ENCODE peak calls at places on chromosomes 7 and 10, in nine cellular contexts. T is lower lobe of right lung; H is natural killer cell; V is activated CD8-positive, alpha-beta memory T cell treated with anti-CD3 and anti-CD28 coated beads for 4 hours; N is activated naive CD8-positive, alpha-beta T cell treated with anti-CD3 and anti-CD28 coated beads, Interleukin-2, amount 50 U/mL, for 24 hours; O is stimulated activated CD4-positive, alpha-beta T cell treated with anti-CD3 and anti-CD28 coated beads, Interleukin-15, amount 100 ng/mL, for 1 hour; W is GM23338; K is breast epithelium; A is mesothelial cell of epicardium. X is an unnamed sample.

GRCh38 chr7:128879939-128880746 is 17.5 kb downstream of the ATP6V1F start:
- DNase-seq in T (peak), H (no peak), V (no peak), N (no peak), O (no peak), W (peak), K (peak), A (peak), X (peak)

GRCh38 chr10:21526952-21527633 is 1.6 kb upstream of the SKIDA1 start:
- DNase-seq in T (peak), H (peak), V (no peak), N (peak), O (no peak), W (peak), K (no peak), A (peak), X (peak)

GRCh38 chr10:80493482-80494021 is 39.4 kb downstream of the TSPAN14 start:
- DNase-seq in T (no peak), H (no peak), V (no peak), N (no peak), O (no peak), W (no peak), K (no peak), A (no peak), X (no peak)

GRCh38 chr7:138848056-138848975 is 50.3 kb upstream of the ATP6V0A4 start:
- DNase-seq in T (no peak), H (no peak), V (no peak), N (no peak), O (no peak), W (no peak), K (no peak), A (no peak), X (no peak)

GRCh38 chr10:132397036-132397541 is at the start of gene PWWP2B:
- DNase-seq in T (peak), H (peak), V (no peak), N (peak), O (peak), W (no peak), K (no peak), A (no peak), X (no peak)

GRCh38 chr7:27917774-27918314 is 177.9 kb downstream of the TAX1BP1 start:
- DNase-seq in T (no peak), H (no peak), V (no peak), N (no peak), O (no peak), W (no peak), K (no peak), A (no peak), X (peak)

GRCh38 chr10:103547391-103547946 is 54.0 kb downstream of the NEURL1 start:
- DNase-seq in T (no peak), H (no peak), V (no peak), N (no peak), O (no peak), W (no peak), K (no peak), A (no peak), X (no peak)

GRCh38 chr7:84524714-84525694 is 330.4 kb upstream of the SEMA3A start:
- DNase-seq in T (no peak), H (no peak), V (no peak), N (no peak), O (no peak), W (no peak), K (no peak), A (no peak), X (peak)

GRCh38 chr10:31623466-31623865 is 304.4 kb downstream of the ZEB1 start:
- DNase-seq in T (no peak), H (no peak), V (no peak), N (no peak), O (no peak), W (no peak), K (no peak), A (no peak), X (no peak)

GRCh38 chr7:82805527-82805960 is 357.1 kb downstream of the PCLO start:
- DNase-seq in T (no peak), H (no peak), V (no peak), N (no peak), O (no peak), W (peak), K (no peak), A (no peak), X (peak)

GRCh38 chr7:133339772-133340171 is 86.9 kb downstream of the EXOC4 start:
- DNase-seq in T (no peak), H (no peak), V (no peak), N (no peak), O (no peak), W (no peak), K (no peak), A (no peak), X (no peak)

GRCh38 chr7:111356941-111357340 is 205.4 kb downstream of the IMMP2L start:
- DNase-seq in T (no peak), H (no peak), V (no peak), N (no peak), O (no peak), W (no peak), K (no peak), A (no peak), X (no peak)

GRCh38 chr7:3037259-3037658 is 6.4 kb downstream of the CARD11 start:
- DNase-seq in T (no peak), H (no peak), V (no peak), N (no peak), O (no peak), W (no peak), K (no peak), A (no peak), X (no peak)

GRCh38 chr7:138188290-138188858 is 112.1 kb downstream of the AKR1D1 start:
- DNase-seq in T (no peak), H (no peak), V (no peak), N (no peak), O (no peak), W (no peak), K (no peak), A (no peak), X (no peak)

GRCh38 chr7:756928-757560 is 30.0 kb upstream of the PRKAR1B start:
- DNase-seq in T (peak), H (no peak), V (no peak), N (no peak), O (no peak), W (no peak), K (no peak), A (no peak), X (no peak)

GRCh38 chr7:70303309-70303708 is 705.0 kb downstream of the AUTS2 start:
- DNase-seq in T (no peak), H (no peak), V (no peak), N (no peak), O (no peak), W (no peak), K (no peak), A (no peak), X (no peak)

GRCh38 chr10:14543048-14543903 is 212.6 kb upstream of the FRMD4A start:
- DNase-seq in T (peak), H (no peak), V (no peak), N (peak), O (no peak), W (no peak), K (no peak), A (no peak), X (no peak)

GRCh38 chr10:94500063-94500462 is 45.5 kb upstream of the HELLS start:
- DNase-seq in T (no peak), H (no peak), V (no peak), N (no peak), O (no peak), W (peak), K (no peak), A (no peak), X (no peak)

GRCh38 chr10:12540341-12540781 is 191.0 kb downstream of the CAMK1D start:
- DNase-seq in T (no peak), H (no peak), V (no peak), N (no peak), O (no peak), W (no peak), K (no peak), A (no peak), X (no peak)

GRCh38 chr10:130416334-130416950 is 280.3 kb downstream of the GLRX3 start:
- DNase-seq in T (no peak), H (no peak), V (no peak), N (no peak), O (no peak), W (peak), K (no peak), A (no peak), X (no peak)

GRCh38 chr7:47346378-47346914 is 235.5 kb downstream of the TNS3 start:
- DNase-seq in T (no peak), H (no peak), V (no peak), N (no peak), O (no peak), W (no peak), K (no peak), A (no peak), X (no peak)

GRCh38 chr7:135981958-135982646 is 4.9 kb upstream of the MTPN start:
- DNase-seq in T (no peak), H (no peak), V (no peak), N (no peak), O (no peak), W (no peak), K (no peak), A (no peak), X (no peak)

GRCh38 chr7:50660040-50660829 is 95.0 kb upstream of the DDC start:
- DNase-seq in T (peak), H (peak), V (no peak), N (peak), O (peak), W (no peak), K (no peak), A (no peak), X (no peak)

GRCh38 chr7:112546723-112547513 is 66.1 kb downstream of the LSMEM1 start:
- DNase-seq in T (no peak), H (no peak), V (no peak), N (no peak), O (no peak), W (peak), K (no peak), A (no peak), X (no peak)

GRCh38 chr7:2607122-2607912 is 24.5 kb upstream of the TTYH3 start:
- DNase-seq in T (no peak), H (no peak), V (no peak), N (no peak), O (no peak), W (no peak), K (no peak), A (no peak), X (peak)

GRCh38 chr7:128017460-128017859 is 13.8 kb downstream of the LRRC4 start:
- DNase-seq in T (no peak), H (no peak), V (no peak), N (no peak), O (no peak), W (peak), K (no peak), A (no peak), X (no peak)

GRCh38 chr10:30820282-30820991 is 190.9 kb upstream of the LYZL2 start:
- DNase-seq in T (no peak), H (no peak), V (no peak), N (no peak), O (no peak), W (no peak), K (no peak), A (no peak), X (peak)

GRCh38 chr10:31678573-31679122 is 250.0 kb downstream of the ARHGAP12 start:
- DNase-seq in T (no peak), H (no peak), V (no peak), N (no peak), O (no peak), W (no peak), K (no peak), A (no peak), X (no peak)

GRCh38 chr7:74083117-74083876 is at the start of gene LIMK1:
- DNase-seq in T (peak), H (peak), V (peak), N (peak), O (peak), W (peak), K (peak), A (peak), X (peak)

GRCh38 chr7:153529100-153529499 is 523.1 kb upstream of the DPP6 start:
- DNase-seq in T (no peak), H (no peak), V (no peak), N (no peak), O (no peak), W (no peak), K (no peak), A (no peak), X (no peak)

GRCh38 chr10:24440817-24441790 is 232.2 kb downstream of the KIAA1217 start:
- DNase-seq in T (no peak), H (no peak), V (no peak), N (no peak), O (no peak), W (peak), K (peak), A (no peak), X (no peak)

GRCh38 chr10:132716691-132717490 is 69.1 kb downstream of the NKX6-2 start:
- DNase-seq in T (peak), H (no peak), V (no peak), N (no peak), O (no peak), W (no peak), K (no peak), A (no peak), X (no peak)

GRCh38 chr10:96803265-96803664 is 28.8 kb upstream of the LCOR start:
- DNase-seq in T (no peak), H (no peak), V (no peak), N (no peak), O (no peak), W (no peak), K (no peak), A (no peak), X (no peak)

GRCh38 chr10:101244321-101245050 is 15.2 kb upstream of the LBX1 start:
- DNase-seq in T (no peak), H (no peak), V (no peak), N (no peak), O (no peak), W (no peak), K (no peak), A (no peak), X (no peak)

GRCh38 chr10:96271017-96271815 is at the start of gene BLNK:
- DNase-seq in T (peak), H (no peak), V (no peak), N (no peak), O (no peak), W (no peak), K (peak), A (no peak), X (no peak)

GRCh38 chr7:28685660-28686417 is 272.3 kb downstream of the TRIL start:
- DNase-seq in T (peak), H (no peak), V (no peak), N (peak), O (no peak), W (peak), K (peak), A (peak), X (peak)

GRCh38 chr10:124700293-124701037 is 43.7 kb downstream of the FAM53B start:
- DNase-seq in T (no peak), H (no peak), V (no peak), N (no peak), O (no peak), W (no peak), K (no peak), A (no peak), X (no peak)